ENCODE peak calls at places on chromosomes 5 and 9, in eight cellular contexts. One of them, this sample, is unnamed.

GRCh38 chr5:148915224-148915803 is 88.9 kb downstream of the ADRB2 start:
- DNase-seq in esophagus squamous epithelium: no peak
- DNase-seq in A549: no peak
- DNase-seq in heart left ventricle: no peak
- DNase-seq in IMR-90: no peak
- DNase-seq in ovary: no peak
- DNase-seq in body of pancreas: no peak
- DNase-seq in uterus: no peak
- DNase-seq in this sample: peak; percentile 5

GRCh38 chr9:114856210-114856941 is 50.5 kb upstream of the TNFSF15 start:
- DNase-seq in heart left ventricle: peak; percentile 21
- DNase-seq in esophagus squamous epithelium: no peak
- DNase-seq in uterus: no peak
- DNase-seq in body of pancreas: no peak
- DNase-seq in IMR-90: peak; percentile 82
- DNase-seq in A549: no peak
- DNase-seq in ovary: no peak
- DNase-seq in this sample: no peak

GRCh38 chr9:80649001-80649420 is 1040.3 kb downstream of the TLE1 start:
- DNase-seq in uterus: peak; percentile 65
- DNase-seq in IMR-90: peak; percentile 91
- DNase-seq in ovary: peak; percentile 35
- DNase-seq in heart left ventricle: peak; percentile 23
- DNase-seq in A549: no peak
- DNase-seq in esophagus squamous epithelium: no peak
- DNase-seq in body of pancreas: no peak
- DNase-seq in this sample: no peak

GRCh38 chr5:133531634-133532033 is 80.7 kb downstream of the FSTL4 start:
- DNase-seq in heart left ventricle: no peak
- DNase-seq in esophagus squamous epithelium: no peak
- DNase-seq in ovary: no peak
- DNase-seq in A549: no peak
- DNase-seq in uterus: no peak
- DNase-seq in IMR-90: peak; percentile 17
- DNase-seq in body of pancreas: no peak
- DNase-seq in this sample: no peak

GRCh38 chr5:137051165-137051564 is 448.0 kb downstream of the SPOCK1 start:
- DNase-seq in body of pancreas: no peak
- DNase-seq in ovary: no peak
- DNase-seq in uterus: no peak
- DNase-seq in A549: no peak
- DNase-seq in IMR-90: peak; percentile 11
- DNase-seq in esophagus squamous epithelium: no peak
- DNase-seq in heart left ventricle: no peak
- DNase-seq in this sample: no peak

GRCh38 chr5:86665984-86666760 is 48.4 kb downstream of the COX7C start:
- DNase-seq in A549: no peak
- DNase-seq in uterus: no peak
- DNase-seq in body of pancreas: peak; percentile 57
- DNase-seq in IMR-90: no peak
- DNase-seq in heart left ventricle: no peak
- DNase-seq in ovary: no peak
- DNase-seq in esophagus squamous epithelium: no peak
- DNase-seq in this sample: no peak

GRCh38 chr5:69213513-69214215 is 21.0 kb upstream of the CDK7 start:
- DNase-seq in body of pancreas: no peak
- DNase-seq in A549: no peak
- DNase-seq in IMR-90: peak; percentile 86
- DNase-seq in uterus: no peak
- DNase-seq in esophagus squamous epithelium: no peak
- DNase-seq in ovary: no peak
- DNase-seq in heart left ventricle: no peak
- DNase-seq in this sample: peak; percentile 79

GRCh38 chr9:123063172-123063508 is 29.7 kb downstream of the GPR21 start:
- DNase-seq in A549: no peak
- DNase-seq in IMR-90: peak; percentile 76
- DNase-seq in heart left ventricle: no peak
- DNase-seq in ovary: no peak
- DNase-seq in esophagus squamous epithelium: no peak
- DNase-seq in body of pancreas: no peak
- DNase-seq in uterus: no peak
- DNase-seq in this sample: no peak

GRCh38 chr5:96000308-96000707 is 38.7 kb upstream of the ELL2 start:
- DNase-seq in ovary: no peak
- DNase-seq in esophagus squamous epithelium: no peak
- DNase-seq in uterus: no peak
- DNase-seq in A549: no peak
- DNase-seq in IMR-90: no peak
- DNase-seq in body of pancreas: no peak
- DNase-seq in heart left ventricle: no peak
- DNase-seq in this sample: no peak

GRCh38 chr5:160213537-160213936 is 15.8 kb upstream of the FABP6 start:
- DNase-seq in ovary: no peak
- DNase-seq in body of pancreas: no peak
- DNase-seq in uterus: no peak
- DNase-seq in heart left ventricle: no peak
- DNase-seq in esophagus squamous epithelium: no peak
- DNase-seq in IMR-90: peak; percentile 13
- DNase-seq in A549: peak; percentile 48
- DNase-seq in this sample: no peak

GRCh38 chr9:76818271-76818670 is 54.0 kb downstream of the PCA3 start:
- DNase-seq in uterus: peak; percentile 80
- DNase-seq in A549: peak; percentile 63
- DNase-seq in heart left ventricle: peak; percentile 31
- DNase-seq in esophagus squamous epithelium: peak; percentile 7
- DNase-seq in ovary: peak; percentile 78
- DNase-seq in body of pancreas: peak; percentile 80
- DNase-seq in IMR-90: peak; percentile 98
- DNase-seq in this sample: no peak

GRCh38 chr9:112382066-112382465 is 2.2 kb downstream of the HSDL2 start:
- DNase-seq in ovary: no peak
- DNase-seq in A549: no peak
- DNase-seq in IMR-90: no peak
- DNase-seq in uterus: no peak
- DNase-seq in body of pancreas: no peak
- DNase-seq in esophagus squamous epithelium: no peak
- DNase-seq in heart left ventricle: no peak
- DNase-seq in this sample: no peak

GRCh38 chr5:81391-82021 is 10.5 kb upstream of the PLEKHG4B start:
- DNase-seq in ovary: no peak
- DNase-seq in body of pancreas: no peak
- DNase-seq in uterus: no peak
- DNase-seq in esophagus squamous epithelium: no peak
- DNase-seq in heart left ventricle: no peak
- DNase-seq in A549: no peak
- DNase-seq in IMR-90: no peak
- DNase-seq in this sample: no peak

GRCh38 chr5:7926720-7927119 is 57.8 kb downstream of the MTRR start:
- DNase-seq in heart left ventricle: no peak
- DNase-seq in uterus: no peak
- DNase-seq in A549: no peak
- DNase-seq in IMR-90: no peak
- DNase-seq in esophagus squamous epithelium: no peak
- DNase-seq in body of pancreas: no peak
- DNase-seq in ovary: no peak
- DNase-seq in this sample: no peak

DNA sequence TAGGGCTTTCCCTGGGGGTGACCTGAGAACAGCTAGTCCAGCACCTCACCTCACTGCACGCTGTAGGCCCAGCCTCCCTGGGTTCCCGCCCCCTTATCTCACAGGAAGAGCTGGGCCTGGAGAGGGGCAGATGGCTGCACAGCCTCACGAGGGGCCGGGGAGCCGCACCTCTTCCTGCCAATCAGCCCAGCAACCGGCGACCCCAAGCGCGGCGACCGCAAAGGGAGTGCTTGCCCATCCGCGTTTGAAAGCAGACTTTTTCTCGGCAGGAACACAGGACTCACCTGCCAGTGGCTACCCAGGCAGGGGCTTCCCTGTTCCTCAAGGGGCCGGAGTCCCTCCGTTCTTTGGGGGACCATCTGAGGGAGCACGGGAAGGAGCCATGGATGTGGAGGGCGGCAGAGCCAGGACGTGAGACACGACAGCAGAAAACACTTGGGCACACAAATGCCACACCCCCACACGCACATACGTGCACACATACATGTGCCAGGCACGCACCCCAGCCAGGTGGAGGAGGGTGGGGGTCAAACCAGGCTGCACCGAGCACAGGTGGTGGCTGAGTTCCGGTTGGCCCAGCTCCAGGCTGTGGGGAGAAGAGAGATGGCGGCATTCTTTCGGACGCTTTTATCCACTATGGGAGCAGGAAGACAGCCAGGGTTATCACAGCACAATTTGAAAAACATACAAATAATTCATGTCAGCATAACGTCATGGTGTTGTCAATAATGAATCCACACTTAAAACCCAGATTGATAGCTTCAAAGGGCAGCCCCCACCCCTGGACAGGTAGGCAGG is 11.3 kb downstream of the TMEM250 start:
- DNase-seq in uterus: no peak
- DNase-seq in heart left ventricle: no peak
- DNase-seq in esophagus squamous epithelium: no peak
- DNase-seq in IMR-90: no peak
- DNase-seq in body of pancreas: peak; percentile 56
- DNase-seq in ovary: no peak
- DNase-seq in A549: no peak
- DNase-seq in this sample: peak; percentile 78
- TF ChIP-seq POLR2A in uterus: no peak
- TF ChIP-seq POLR2A in heart left ventricle: no peak
- TF ChIP-seq POLR2A in esophagus squamous epithelium: no peak
- TF ChIP-seq POLR2A in IMR-90: no peak
- TF ChIP-seq POLR2A in body of pancreas: no peak
- TF ChIP-seq POLR2A in ovary: no peak
- TF ChIP-seq POLR2A in A549: no peak
- TF ChIP-seq POLR2A in this sample: no peak

GRCh38 chr9:94866770-94867169 is 140.3 kb downstream of the AOPEP start:
- DNase-seq in uterus: no peak
- DNase-seq in esophagus squamous epithelium: no peak
- DNase-seq in body of pancreas: no peak
- DNase-seq in A549: no peak
- DNase-seq in ovary: no peak
- DNase-seq in IMR-90: peak; percentile 33
- DNase-seq in heart left ventricle: no peak
- DNase-seq in this sample: no peak

GRCh38 chr9:94868462-94868861 is 142.0 kb downstream of the AOPEP start:
- DNase-seq in esophagus squamous epithelium: no peak
- DNase-seq in IMR-90: peak; percentile 12
- DNase-seq in body of pancreas: no peak
- DNase-seq in heart left ventricle: no peak
- DNase-seq in uterus: no peak
- DNase-seq in ovary: no peak
- DNase-seq in A549: no peak
- DNase-seq in this sample: no peak

GRCh38 chr9:94865599-94866456 is 139.3 kb downstream of the AOPEP start:
- DNase-seq in IMR-90: peak; percentile 84
- DNase-seq in uterus: peak; percentile 54
- DNase-seq in ovary: peak; percentile 70
- DNase-seq in esophagus squamous epithelium: no peak
- DNase-seq in body of pancreas: no peak
- DNase-seq in A549: no peak
- DNase-seq in heart left ventricle: peak; percentile 34
- DNase-seq in this sample: no peak

GRCh38 chr9:94867842-94868312 is 141.4 kb downstream of the AOPEP start:
- DNase-seq in ovary: no peak
- DNase-seq in A549: peak; percentile 51
- DNase-seq in heart left ventricle: no peak
- DNase-seq in esophagus squamous epithelium: no peak
- DNase-seq in IMR-90: peak; percentile 98
- DNase-seq in body of pancreas: no peak
- DNase-seq in uterus: no peak
- DNase-seq in this sample: no peak

DNA sequence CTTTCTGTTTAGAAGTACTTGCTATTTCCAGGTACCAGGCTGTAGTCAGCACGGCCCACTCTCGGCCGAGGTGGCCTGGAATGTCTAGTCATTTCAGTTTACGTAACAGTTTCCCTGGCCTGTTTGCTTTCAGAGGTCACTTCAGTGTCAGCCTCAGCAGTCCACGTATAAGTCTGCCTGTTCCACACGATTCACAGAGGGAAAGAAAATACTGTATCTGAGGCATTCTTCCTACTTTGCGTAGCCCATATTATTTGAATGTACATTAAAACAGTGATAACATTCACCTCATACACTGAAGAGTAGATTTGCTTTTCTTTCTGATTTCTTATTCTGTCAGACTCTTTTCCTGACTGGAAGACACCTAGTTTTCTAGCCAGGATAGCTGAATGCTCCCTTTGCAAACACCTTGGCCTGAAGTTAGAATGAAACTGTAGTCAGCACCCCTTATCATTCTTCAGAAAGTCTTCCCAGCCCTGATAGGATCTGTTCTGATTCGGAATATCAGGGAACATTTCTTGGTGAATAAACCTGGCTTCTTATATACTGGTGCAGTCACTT is 140.9 kb downstream of the AOPEP start:
- DNase-seq in uterus: peak; percentile 57
- DNase-seq in ovary: peak; percentile 71
- DNase-seq in esophagus squamous epithelium: no peak
- DNase-seq in heart left ventricle: peak; percentile 73
- DNase-seq in IMR-90: peak; percentile 91
- DNase-seq in A549: peak; percentile 87
- DNase-seq in body of pancreas: peak; percentile 83
- DNase-seq in this sample: no peak
- TF ChIP-seq POLR2A in uterus: peak; percentile 43
- TF ChIP-seq POLR2A in ovary: peak; percentile 17
- TF ChIP-seq POLR2A in esophagus squamous epithelium: no peak
- TF ChIP-seq POLR2A in heart left ventricle: no peak
- TF ChIP-seq POLR2A in IMR-90: peak; percentile 25
- TF ChIP-seq POLR2A in A549: no peak
- TF ChIP-seq POLR2A in body of pancreas: peak; percentile 54
- TF ChIP-seq POLR2A in this sample: no peak

GRCh38 chr5:177249761-177250537 is 53.6 kb downstream of the RAB24 start:
- DNase-seq in ovary: no peak
- DNase-seq in body of pancreas: no peak
- DNase-seq in esophagus squamous epithelium: no peak
- DNase-seq in A549: no peak
- DNase-seq in IMR-90: no peak
- DNase-seq in uterus: no peak
- DNase-seq in heart left ventricle: no peak
- DNase-seq in this sample: no peak
- TF ChIP-seq POLR2A in ovary: no peak
- TF ChIP-seq POLR2A in body of pancreas: no peak
- TF ChIP-seq POLR2A in esophagus squamous epithelium: no peak
- TF ChIP-seq POLR2A in A549: no peak
- TF ChIP-seq POLR2A in IMR-90: no peak
- TF ChIP-seq POLR2A in uterus: no peak
- TF ChIP-seq POLR2A in heart left ventricle: no peak
- TF ChIP-seq POLR2A in this sample: no peak

DNA sequence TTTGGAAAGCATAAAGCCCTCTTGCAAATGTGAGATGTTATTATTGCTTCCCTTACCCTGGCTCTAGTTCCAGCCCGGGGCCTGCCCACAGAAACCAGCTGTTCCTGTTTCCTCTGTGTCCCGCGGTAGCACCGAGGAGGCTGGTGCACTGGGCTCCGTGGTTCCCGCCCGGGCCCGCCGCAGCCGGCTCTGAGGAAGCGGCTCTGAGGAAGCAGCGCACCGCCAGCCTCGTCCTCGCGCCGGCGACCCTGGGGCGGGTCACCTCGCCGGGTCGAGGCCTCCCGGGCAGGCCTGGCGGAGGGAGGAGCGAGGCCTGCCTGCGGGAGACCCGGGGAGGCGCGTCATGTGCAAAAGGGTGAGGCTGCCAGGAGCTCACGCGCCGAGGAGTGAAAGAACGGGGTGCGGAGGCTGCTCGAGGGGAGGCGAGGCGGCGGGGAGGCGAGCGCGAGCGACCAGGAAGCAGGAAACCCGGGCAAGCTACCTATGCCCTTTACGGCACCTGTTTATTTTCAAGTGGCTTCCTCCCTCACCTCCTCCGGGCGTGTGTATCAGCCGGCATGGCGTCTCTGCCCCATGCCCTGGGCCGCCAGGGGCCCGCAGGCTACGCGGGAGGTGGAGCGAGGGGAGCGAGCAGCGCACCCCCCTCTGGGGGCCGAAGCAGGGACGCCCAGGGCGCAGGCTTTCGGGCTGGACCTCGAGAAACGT is 61.3 kb upstream of the MEGF10 start:
- DNase-seq in body of pancreas: peak; percentile 47
- DNase-seq in ovary: peak; percentile 23
- DNase-seq in A549: peak; percentile 43
- DNase-seq in heart left ventricle: peak; percentile 54
- DNase-seq in IMR-90: peak; percentile 6
- DNase-seq in uterus: peak; percentile 36
- DNase-seq in esophagus squamous epithelium: no peak
- DNase-seq in this sample: peak; percentile 77
- TF ChIP-seq POLR2A in body of pancreas: peak; percentile 57
- TF ChIP-seq POLR2A in ovary: no peak
- TF ChIP-seq POLR2A in A549: peak; percentile 29
- TF ChIP-seq POLR2A in heart left ventricle: no peak
- TF ChIP-seq POLR2A in IMR-90: no peak
- TF ChIP-seq POLR2A in uterus: no peak
- TF ChIP-seq POLR2A in esophagus squamous epithelium: peak; percentile 23
- TF ChIP-seq POLR2A in this sample: no peak

This sample was measured in erythroblast.